ENCODE peak calls at places on chromosomes 4 and X, in eight cellular contexts. R is left ventricle myocardium superior; P is effector memory CD4-positive, alpha-beta T cell; X is Caki2; Z is smooth muscle cell of the brain vasculature; A is NCI-H1417 treated with DMSO at 0.1 percent for 48 hours; G is fibroblast of mammary gland; Q is stimulated activated naive CD4-positive, alpha-beta T cell treated with Interleukin-2 at 50 U/mL for 16 hours. L is an unnamed sample.

GRCh38 chr4:152307669-152308068 is 228.2 kb downstream of the FBXW7 start:
- DNase-seq in Z (no peak), R (no peak), X (no peak), Q (no peak), G (no peak), P (no peak), A (no peak), L (no peak)

GRCh38 chr4:27024807-27025206 is 164.2 kb downstream of the STIM2 start:
- DNase-seq in X (no peak), G (no peak), R (no peak), P (no peak), Q (no peak), Z (no peak), A (no peak), L (no peak)

GRCh38 chrX:41031256-41031967 is 53.8 kb upstream of the USP9X start:
- DNase-seq in Z (no peak), Q (no peak), R (no peak), G (no peak), P (no peak), A (no peak), X (no peak), L (no peak)

GRCh38 chrX:2395261-2395850 is 105.4 kb downstream of the DHRSX start:
- DNase-seq in Z (no peak), G (no peak), A (no peak), R (no peak), P (no peak), X (no peak), Q (no peak), L (no peak)

GRCh38 chrX:23662853-23663252 is 4.4 kb upstream of the PRDX4 start:
- DNase-seq in X (no peak), R (no peak), Z (no peak), A (no peak), Q (no peak), G (peak; percentile 84), P (no peak), L (peak; percentile 58)

GRCh38 chr4:161573836-161574235 is 590.0 kb downstream of the FSTL5 start:
- DNase-seq in A (no peak), X (no peak), R (no peak), P (no peak), Q (no peak), Z (no peak), G (no peak), L (no peak)

GRCh38 chr4:177427097-177427665 is 15.1 kb downstream of the AGA start:
- DNase-seq in X (no peak), G (peak; percentile 31), Z (no peak), R (no peak), P (no peak), Q (no peak), A (no peak), L (peak; percentile 78)

GRCh38 chrX:13652256-13653021 is 502 bp upstream of the TCEANC start:
- DNase-seq in Z (no peak), Q (no peak), A (no peak), P (no peak), G (peak; percentile 98), R (no peak), X (peak; percentile 87), L (peak; percentile 93)

GRCh38 chr4:41964401-41964800 is 17.2 kb upstream of the DCAF4L1 start:
- DNase-seq in P (no peak), A (no peak), R (no peak), X (no peak), G (no peak), Q (no peak), Z (no peak), L (no peak)

GRCh38 chr4:52716364-52717151 is 34.7 kb downstream of the ERVMER34-1 start:
- DNase-seq in G (no peak), X (no peak), Q (no peak), A (no peak), Z (no peak), R (no peak), P (no peak), L (no peak)